ENCODE peak calls at places on chromosomes 13 and 19, in nine cellular contexts. One of them, this sample, is unnamed. For H3K4me1, the result is how much of the 10 kb centered on the place peaks cover.

GRCh38 chr19:48719263-48720171 is at the start of gene MAMSTR:
- DNase-seq in heart right ventricle: peak
- DNase-seq in adrenal gland: peak
- DNase-seq in A549: no peak
- DNase-seq in IMR-90: no peak
- DNase-seq in neuronal stem cell: no peak
- DNase-seq in HAP-1: no peak
- DNase-seq in right cardiac atrium: peak
- DNase-seq in body of pancreas: peak
- DNase-seq in this sample: peak

GRCh38 chr19:6866646-6867255 is 20.6 kb upstream of the ADGRE1 start:
- DNase-seq in right cardiac atrium: no peak
- DNase-seq in IMR-90: no peak
- DNase-seq in heart right ventricle: no peak
- DNase-seq in neuronal stem cell: no peak
- DNase-seq in adrenal gland: no peak
- DNase-seq in HAP-1: no peak
- DNase-seq in body of pancreas: no peak
- DNase-seq in A549: no peak
- DNase-seq in this sample: no peak

GRCh38 chr19:8302734-8303133 is 5.4 kb downstream of the CD320 start:
- DNase-seq in IMR-90: no peak
- DNase-seq in adrenal gland: peak
- DNase-seq in body of pancreas: no peak
- DNase-seq in heart right ventricle: no peak
- DNase-seq in A549: no peak
- DNase-seq in HAP-1: no peak
- DNase-seq in neuronal stem cell: no peak
- DNase-seq in right cardiac atrium: no peak
- DNase-seq in this sample: peak

GRCh38 chr13:41196620-41197019 is 2.3 kb upstream of the KBTBD7 start:
- DNase-seq in heart right ventricle: no peak
- DNase-seq in HAP-1: no peak
- DNase-seq in body of pancreas: no peak
- DNase-seq in adrenal gland: no peak
- DNase-seq in A549: no peak
- DNase-seq in IMR-90: no peak
- DNase-seq in neuronal stem cell: no peak
- DNase-seq in right cardiac atrium: no peak
- DNase-seq in this sample: no peak

GRCh38 chr13:84097148-84097547 is 214.9 kb upstream of the SLITRK1 start:
- DNase-seq in neuronal stem cell: no peak
- DNase-seq in right cardiac atrium: no peak
- DNase-seq in A549: no peak
- DNase-seq in body of pancreas: no peak
- DNase-seq in IMR-90: no peak
- DNase-seq in adrenal gland: no peak
- DNase-seq in HAP-1: no peak
- DNase-seq in heart right ventricle: no peak
- DNase-seq in this sample: no peak

GRCh38 chr13:98108330-98108729 is 34.6 kb upstream of the FARP1 start:
- DNase-seq in adrenal gland: no peak
- DNase-seq in IMR-90: peak
- DNase-seq in HAP-1: no peak
- DNase-seq in A549: no peak
- DNase-seq in body of pancreas: no peak
- DNase-seq in right cardiac atrium: no peak
- DNase-seq in heart right ventricle: no peak
- DNase-seq in neuronal stem cell: no peak
- DNase-seq in this sample: no peak

GRCh38 chr19:7676854-7677253 is at the start of gene MCEMP1:
- DNase-seq in HAP-1: no peak
- DNase-seq in neuronal stem cell: no peak
- DNase-seq in A549: no peak
- DNase-seq in body of pancreas: no peak
- DNase-seq in right cardiac atrium: no peak
- DNase-seq in adrenal gland: no peak
- DNase-seq in IMR-90: no peak
- DNase-seq in heart right ventricle: no peak
- DNase-seq in this sample: no peak

GRCh38 chr13:23134542-23134941 is 46.2 kb upstream of the SGCG start:
- DNase-seq in body of pancreas: no peak
- DNase-seq in A549: no peak
- DNase-seq in HAP-1: no peak
- DNase-seq in right cardiac atrium: no peak
- DNase-seq in neuronal stem cell: no peak
- DNase-seq in adrenal gland: no peak
- DNase-seq in IMR-90: no peak
- DNase-seq in heart right ventricle: no peak
- DNase-seq in this sample: no peak

GRCh38 chr13:113646376-113646775 is 11.6 kb downstream of the ATP4B start:
- DNase-seq in body of pancreas: no peak
- DNase-seq in adrenal gland: no peak
- DNase-seq in A549: no peak
- DNase-seq in heart right ventricle: no peak
- DNase-seq in right cardiac atrium: no peak
- DNase-seq in neuronal stem cell: no peak
- DNase-seq in HAP-1: no peak
- DNase-seq in IMR-90: no peak
- DNase-seq in this sample: no peak

GRCh38 chr13:113968463-113969310 is 5.2 kb downstream of the C13orf46 start:
- DNase-seq in right cardiac atrium: peak
- DNase-seq in adrenal gland: no peak
- DNase-seq in heart right ventricle: no peak
- DNase-seq in A549: no peak
- DNase-seq in neuronal stem cell: no peak
- DNase-seq in HAP-1: no peak
- DNase-seq in body of pancreas: no peak
- DNase-seq in IMR-90: no peak
- DNase-seq in this sample: no peak

GRCh38 chr19:53192771-53193533 is at the start of gene ZNF665:
- DNase-seq in HAP-1: peak
- DNase-seq in heart right ventricle: peak
- DNase-seq in body of pancreas: peak
- DNase-seq in adrenal gland: peak
- DNase-seq in neuronal stem cell: peak
- DNase-seq in A549: no peak
- DNase-seq in IMR-90: peak
- DNase-seq in right cardiac atrium: peak
- DNase-seq in this sample: peak

GRCh38 chr19:55086730-55087541 is 11.3 kb downstream of the EPS8L1 start:
- DNase-seq in HAP-1: no peak
- DNase-seq in adrenal gland: peak
- DNase-seq in body of pancreas: peak
- DNase-seq in A549: no peak
- DNase-seq in IMR-90: peak
- DNase-seq in right cardiac atrium: peak
- DNase-seq in neuronal stem cell: peak
- DNase-seq in heart right ventricle: peak
- DNase-seq in this sample: peak

GRCh38 chr13:61170791-61171330 is 244.8 kb downstream of the PCDH20 start:
- DNase-seq in body of pancreas: no peak
- DNase-seq in HAP-1: no peak
- DNase-seq in heart right ventricle: no peak
- DNase-seq in adrenal gland: no peak
- DNase-seq in IMR-90: no peak
- DNase-seq in right cardiac atrium: no peak
- DNase-seq in A549: no peak
- DNase-seq in neuronal stem cell: no peak
- DNase-seq in this sample: no peak

GRCh38 chr13:72218966-72219365 is 352.0 kb upstream of the DACH1 start:
- DNase-seq in adrenal gland: no peak
- DNase-seq in HAP-1: no peak
- DNase-seq in right cardiac atrium: no peak
- DNase-seq in body of pancreas: no peak
- DNase-seq in neuronal stem cell: no peak
- DNase-seq in heart right ventricle: no peak
- DNase-seq in IMR-90: no peak
- DNase-seq in A549: no peak
- DNase-seq in this sample: no peak

GRCh38 chr19:44875666-44876418 is 15.2 kb upstream of the TOMM40 start:
- DNase-seq in adrenal gland: no peak
- DNase-seq in right cardiac atrium: no peak
- DNase-seq in neuronal stem cell: no peak
- DNase-seq in body of pancreas: peak
- DNase-seq in heart right ventricle: no peak
- DNase-seq in A549: no peak
- DNase-seq in IMR-90: peak
- DNase-seq in HAP-1: no peak
- DNase-seq in this sample: peak

GRCh38 chr13:112793545-112794445 is 104.0 kb downstream of the ATP11A start:
- DNase-seq in right cardiac atrium: no peak
- DNase-seq in heart right ventricle: no peak
- DNase-seq in HAP-1: no peak
- DNase-seq in A549: no peak
- DNase-seq in adrenal gland: peak
- DNase-seq in neuronal stem cell: no peak
- DNase-seq in body of pancreas: peak
- DNase-seq in IMR-90: no peak
- DNase-seq in this sample: no peak

GRCh38 chr19:49780861-49781260 is 14.1 kb downstream of the AP2A1 start:
- DNase-seq in adrenal gland: no peak
- DNase-seq in right cardiac atrium: no peak
- DNase-seq in heart right ventricle: no peak
- DNase-seq in neuronal stem cell: no peak
- DNase-seq in body of pancreas: no peak
- DNase-seq in IMR-90: no peak
- DNase-seq in A549: no peak
- DNase-seq in HAP-1: no peak
- DNase-seq in this sample: no peak

GRCh38 chr13:30881191-30881651 is 24.9 kb upstream of the MEDAG start:
- DNase-seq in adrenal gland: peak
- DNase-seq in A549: no peak
- DNase-seq in HAP-1: no peak
- DNase-seq in right cardiac atrium: peak
- DNase-seq in neuronal stem cell: no peak
- DNase-seq in heart right ventricle: no peak
- DNase-seq in body of pancreas: no peak
- DNase-seq in IMR-90: no peak
- DNase-seq in this sample: no peak

GRCh38 chr13:61187471-61187870 is 228.2 kb downstream of the PCDH20 start:
- DNase-seq in body of pancreas: no peak
- DNase-seq in HAP-1: no peak
- DNase-seq in right cardiac atrium: no peak
- DNase-seq in A549: no peak
- DNase-seq in neuronal stem cell: no peak
- DNase-seq in heart right ventricle: no peak
- DNase-seq in IMR-90: no peak
- DNase-seq in adrenal gland: no peak
- DNase-seq in this sample: peak

GRCh38 chr19:31100945-31101344 is 248.3 kb downstream of the TSHZ3 start:
- DNase-seq in HAP-1: no peak
- DNase-seq in IMR-90: no peak
- DNase-seq in A549: no peak
- DNase-seq in adrenal gland: no peak
- DNase-seq in body of pancreas: no peak
- DNase-seq in neuronal stem cell: no peak
- DNase-seq in right cardiac atrium: no peak
- DNase-seq in heart right ventricle: no peak
- DNase-seq in this sample: no peak

GRCh38 chr19:16944626-16945363 is 56.0 kb downstream of the F2RL3 start:
- DNase-seq in right cardiac atrium: no peak
- DNase-seq in IMR-90: no peak
- DNase-seq in HAP-1: no peak
- DNase-seq in adrenal gland: no peak
- DNase-seq in neuronal stem cell: no peak
- DNase-seq in A549: no peak
- DNase-seq in body of pancreas: no peak
- DNase-seq in heart right ventricle: peak
- DNase-seq in this sample: no peak

GRCh38 chr13:69243366-69243765 is 864.3 kb upstream of the ATXN8OS start:
- DNase-seq in neuronal stem cell: no peak
- DNase-seq in heart right ventricle: no peak
- DNase-seq in A549: no peak
- DNase-seq in HAP-1: no peak
- DNase-seq in body of pancreas: no peak
- DNase-seq in right cardiac atrium: no peak
- DNase-seq in IMR-90: no peak
- DNase-seq in adrenal gland: no peak
- DNase-seq in this sample: peak

GRCh38 chr13:38348890-38349289 is 761 bp upstream of the UFM1 start:
- DNase-seq in adrenal gland: no peak
- DNase-seq in heart right ventricle: no peak
- DNase-seq in neuronal stem cell: peak
- DNase-seq in HAP-1: peak
- DNase-seq in A549: no peak
- DNase-seq in IMR-90: peak
- DNase-seq in right cardiac atrium: no peak
- DNase-seq in body of pancreas: peak
- DNase-seq in this sample: no peak

GRCh38 chr13:95713651-95714050 is 36.7 kb downstream of the DNAJC3 start:
- DNase-seq in adrenal gland: no peak
- DNase-seq in HAP-1: no peak
- DNase-seq in IMR-90: peak
- DNase-seq in right cardiac atrium: no peak
- DNase-seq in heart right ventricle: no peak
- DNase-seq in body of pancreas: no peak
- DNase-seq in A549: no peak
- DNase-seq in neuronal stem cell: no peak
- DNase-seq in this sample: no peak
- H3K4me3 ChIP-seq in adrenal gland: no peak
- H3K4me3 ChIP-seq in HAP-1: no peak
- H3K4me3 ChIP-seq in IMR-90: no peak
- H3K4me3 ChIP-seq in right cardiac atrium: no peak
- H3K4me3 ChIP-seq in heart right ventricle: no peak
- H3K4me3 ChIP-seq in body of pancreas: no peak
- H3K4me3 ChIP-seq in A549: no peak
- H3K4me3 ChIP-seq in neuronal stem cell: no peak
- H3K4me3 ChIP-seq in this sample: no peak

GRCh38 chr19:12786950-12787349 is 4.3 kb upstream of the JUNB start:
- DNase-seq in neuronal stem cell: no peak
- DNase-seq in heart right ventricle: no peak
- DNase-seq in HAP-1: no peak
- DNase-seq in adrenal gland: no peak
- DNase-seq in body of pancreas: no peak
- DNase-seq in A549: no peak
- DNase-seq in right cardiac atrium: no peak
- DNase-seq in IMR-90: no peak
- DNase-seq in this sample: no peak
- H3K4me1 ChIP-seq in neuronal stem cell: under half
- H3K4me1 ChIP-seq in heart right ventricle: half or more
- H3K4me1 ChIP-seq in HAP-1: under half
- H3K4me1 ChIP-seq in adrenal gland: under half
- H3K4me1 ChIP-seq in body of pancreas: half or more
- H3K4me1 ChIP-seq in A549: half or more
- H3K4me1 ChIP-seq in right cardiac atrium: under half
- H3K4me1 ChIP-seq in IMR-90: half or more
- H3K4me1 ChIP-seq in this sample: half or more

GRCh38 chr19:39434123-39435076 is 1.3 kb downstream of the RPS16 start:
- DNase-seq in body of pancreas: no peak
- DNase-seq in heart right ventricle: no peak
- DNase-seq in adrenal gland: no peak
- DNase-seq in neuronal stem cell: no peak
- DNase-seq in right cardiac atrium: no peak
- DNase-seq in HAP-1: no peak
- DNase-seq in IMR-90: no peak
- DNase-seq in A549: peak
- DNase-seq in this sample: no peak
- H3K4me3 ChIP-seq in body of pancreas: peak
- H3K4me3 ChIP-seq in heart right ventricle: no peak
- H3K4me3 ChIP-seq in adrenal gland: no peak
- H3K4me3 ChIP-seq in neuronal stem cell: peak
- H3K4me3 ChIP-seq in right cardiac atrium: peak
- H3K4me3 ChIP-seq in HAP-1: peak
- H3K4me3 ChIP-seq in IMR-90: peak
- H3K4me3 ChIP-seq in A549: peak
- H3K4me3 ChIP-seq in this sample: peak

GRCh38 chr19:51739466-51740213 is 12.0 kb downstream of the FPR1 start:
- DNase-seq in IMR-90: no peak
- DNase-seq in right cardiac atrium: no peak
- DNase-seq in HAP-1: no peak
- DNase-seq in neuronal stem cell: no peak
- DNase-seq in body of pancreas: no peak
- DNase-seq in heart right ventricle: no peak
- DNase-seq in adrenal gland: no peak
- DNase-seq in A549: no peak
- DNase-seq in this sample: no peak
- H3K4me1 ChIP-seq in IMR-90: under half
- H3K4me1 ChIP-seq in right cardiac atrium: under half
- H3K4me1 ChIP-seq in HAP-1: under half
- H3K4me1 ChIP-seq in neuronal stem cell: under half
- H3K4me1 ChIP-seq in body of pancreas: under half
- H3K4me1 ChIP-seq in heart right ventricle: under half
- H3K4me1 ChIP-seq in adrenal gland: under half
- H3K4me1 ChIP-seq in A549: under half
- H3K4me1 ChIP-seq in this sample: under half

This sample was measured in SJCRH30.